ENCODE peak calls at places on chromosomes 4 and X, in five cellular contexts. One of them, this sample, is unnamed.

GRCh38 chrX:50726296-50726695 is 87.7 kb downstream of the SHROOM4 start:
- DNase-seq in HL-60: no peak
- DNase-seq in HCT116: no peak
- DNase-seq in HepG2: no peak
- DNase-seq in A549: no peak
- DNase-seq in this sample: no peak

GRCh38 chr4:69718376-69719293 is 41.8 kb downstream of the SULT1B1 start:
- DNase-seq in HepG2: no peak
- DNase-seq in HL-60: no peak
- DNase-seq in A549: no peak
- DNase-seq in HCT116: no peak
- DNase-seq in this sample: no peak

GRCh38 chrX:154596290-154596929 is 11.5 kb downstream of the CTAG1A start:
- DNase-seq in HL-60: no peak
- DNase-seq in A549: no peak
- DNase-seq in HCT116: no peak
- DNase-seq in HepG2: no peak
- DNase-seq in this sample: no peak

GRCh38 chrX:115564243-115564642 is 3.3 kb downstream of the PLS3 start:
- DNase-seq in A549: no peak
- DNase-seq in HL-60: no peak
- DNase-seq in HepG2: peak
- DNase-seq in HCT116: no peak
- DNase-seq in this sample: no peak

GRCh38 chr4:25956260-25956659 is 42.2 kb downstream of the SMIM20 start:
- DNase-seq in HepG2: no peak
- DNase-seq in HCT116: no peak
- DNase-seq in HL-60: no peak
- DNase-seq in A549: no peak
- DNase-seq in this sample: peak

GRCh38 chr4:159358226-159358625 is 255.3 kb downstream of the RAPGEF2 start:
- DNase-seq in HepG2: no peak
- DNase-seq in HL-60: no peak
- DNase-seq in A549: no peak
- DNase-seq in HCT116: no peak
- DNase-seq in this sample: no peak

GRCh38 chrX:77742788-77743476 is 43.1 kb downstream of the ATRX start:
- DNase-seq in HepG2: no peak
- DNase-seq in HCT116: no peak
- DNase-seq in HL-60: no peak
- DNase-seq in A549: no peak
- DNase-seq in this sample: no peak

GRCh38 chr4:72216539-72217277 is 184.9 kb downstream of the NPFFR2 start:
- DNase-seq in HepG2: no peak
- DNase-seq in HL-60: no peak
- DNase-seq in HCT116: no peak
- DNase-seq in A549: no peak
- DNase-seq in this sample: no peak

GRCh38 chr4:182880387-182881356 is 36.5 kb downstream of the DCTD start:
- DNase-seq in HCT116: no peak
- DNase-seq in A549: no peak
- DNase-seq in HepG2: peak
- DNase-seq in HL-60: no peak
- DNase-seq in this sample: no peak

GRCh38 chr4:2417765-2418651 is at the start of gene ZFYVE28:
- DNase-seq in HepG2: no peak
- DNase-seq in A549: peak
- DNase-seq in HCT116: no peak
- DNase-seq in HL-60: no peak
- DNase-seq in this sample: no peak

GRCh38 chr4:143336828-143337599 is at the start of gene GAB1:
- DNase-seq in HL-60: no peak
- DNase-seq in A549: peak
- DNase-seq in HepG2: peak
- DNase-seq in HCT116: no peak
- DNase-seq in this sample: peak

GRCh38 chr4:105059337-105059736 is 87.3 kb upstream of the TET2 start:
- DNase-seq in HL-60: no peak
- DNase-seq in A549: no peak
- DNase-seq in HepG2: no peak
- DNase-seq in HCT116: no peak
- DNase-seq in this sample: no peak

GRCh38 chr4:95857761-95858160 is 17.9 kb downstream of the PDHA2 start:
- DNase-seq in HepG2: no peak
- DNase-seq in A549: no peak
- DNase-seq in HCT116: no peak
- DNase-seq in HL-60: no peak
- DNase-seq in this sample: no peak

GRCh38 chrX:57565198-57565597 is 26.6 kb upstream of the ZXDB start:
- DNase-seq in HCT116: no peak
- DNase-seq in A549: no peak
- DNase-seq in HepG2: peak
- DNase-seq in HL-60: no peak
- DNase-seq in this sample: no peak

GRCh38 chr4:174279433-174279832 is 4.0 kb downstream of the FBXO8 start:
- DNase-seq in A549: no peak
- DNase-seq in HL-60: no peak
- DNase-seq in HepG2: no peak
- DNase-seq in HCT116: no peak
- DNase-seq in this sample: no peak

GRCh38 chrX:103442536-103442901 is 66.2 kb downstream of the BEX3 start:
- DNase-seq in HL-60: no peak
- DNase-seq in HepG2: no peak
- DNase-seq in A549: no peak
- DNase-seq in HCT116: no peak
- DNase-seq in this sample: no peak

GRCh38 chr4:122674371-122674770 is 53.5 kb upstream of the IL21 start:
- DNase-seq in HL-60: no peak
- DNase-seq in A549: no peak
- DNase-seq in HCT116: no peak
- DNase-seq in HepG2: peak
- DNase-seq in this sample: no peak

GRCh38 chr4:7375427-7375826 is 59.3 kb downstream of the PSAPL1 start:
- DNase-seq in HCT116: no peak
- DNase-seq in HepG2: no peak
- DNase-seq in A549: no peak
- DNase-seq in HL-60: no peak
- DNase-seq in this sample: no peak

GRCh38 chr4:76624271-76624681 is 189.2 kb downstream of the SHROOM3 start:
- DNase-seq in HL-60: no peak
- DNase-seq in HepG2: no peak
- DNase-seq in A549: no peak
- DNase-seq in HCT116: no peak
- DNase-seq in this sample: no peak

GRCh38 chr4:145293658-145294057 is 113.3 kb upstream of the OTUD4 start:
- DNase-seq in A549: no peak
- DNase-seq in HL-60: no peak
- DNase-seq in HCT116: no peak
- DNase-seq in HepG2: no peak
- DNase-seq in this sample: no peak

GRCh38 chr4:145290953-145291352 is 110.6 kb upstream of the OTUD4 start:
- DNase-seq in HepG2: no peak
- DNase-seq in HCT116: no peak
- DNase-seq in HL-60: no peak
- DNase-seq in A549: no peak
- DNase-seq in this sample: no peak

GRCh38 chr4:145285928-145286327 is 105.5 kb upstream of the OTUD4 start:
- DNase-seq in HCT116: no peak
- DNase-seq in HepG2: no peak
- DNase-seq in A549: no peak
- DNase-seq in HL-60: peak
- DNase-seq in this sample: no peak

GRCh38 chr4:145287351-145287750 is 107.0 kb upstream of the OTUD4 start:
- DNase-seq in A549: no peak
- DNase-seq in HL-60: no peak
- DNase-seq in HepG2: no peak
- DNase-seq in HCT116: no peak
- DNase-seq in this sample: no peak

GRCh38 chr4:145289403-145290076 is 109.2 kb upstream of the OTUD4 start:
- DNase-seq in A549: no peak
- DNase-seq in HCT116: no peak
- DNase-seq in HL-60: no peak
- DNase-seq in HepG2: no peak
- DNase-seq in this sample: no peak
- TF ChIP-seq REST in A549: no peak
- TF ChIP-seq REST in HCT116: no peak
- TF ChIP-seq REST in HL-60: no peak
- TF ChIP-seq REST in HepG2: no peak
- TF ChIP-seq REST in this sample: no peak

GRCh38 chr4:164596927-164597326 is 157.0 kb upstream of the SMIM31 start:
- DNase-seq in HepG2: no peak
- DNase-seq in A549: no peak
- DNase-seq in HL-60: no peak
- DNase-seq in HCT116: no peak
- DNase-seq in this sample: no peak
- TF ChIP-seq REST in HepG2: no peak
- TF ChIP-seq REST in A549: no peak
- TF ChIP-seq REST in HL-60: no peak
- TF ChIP-seq REST in HCT116: no peak
- TF ChIP-seq REST in this sample: no peak

DNA sequence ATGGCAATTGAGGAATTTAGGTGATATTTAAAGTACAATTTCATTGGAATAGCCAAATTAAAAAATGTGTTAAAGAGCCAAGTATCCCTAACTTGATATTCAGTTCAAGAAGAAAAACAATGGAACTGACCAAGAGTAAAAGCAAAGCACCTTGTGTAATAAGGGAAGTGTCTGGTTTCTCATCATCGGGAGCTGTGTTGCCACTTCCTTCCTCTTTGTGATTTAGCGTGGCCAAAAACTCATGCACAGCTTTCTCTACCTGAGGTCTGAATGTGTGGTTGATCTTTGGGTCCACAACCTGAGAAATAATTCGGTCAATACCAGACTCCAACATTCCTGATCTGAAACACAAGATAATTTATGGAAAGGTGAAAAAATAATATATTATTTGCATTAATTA is 12.4 kb downstream of the BOD1L1 start:
- DNase-seq in A549: no peak
- DNase-seq in HepG2: no peak
- DNase-seq in HL-60: peak
- DNase-seq in HCT116: no peak
- DNase-seq in this sample: no peak
- TF ChIP-seq REST in A549: no peak
- TF ChIP-seq REST in HepG2: no peak
- TF ChIP-seq REST in HL-60: no peak
- TF ChIP-seq REST in HCT116: no peak
- TF ChIP-seq REST in this sample: no peak

DNA sequence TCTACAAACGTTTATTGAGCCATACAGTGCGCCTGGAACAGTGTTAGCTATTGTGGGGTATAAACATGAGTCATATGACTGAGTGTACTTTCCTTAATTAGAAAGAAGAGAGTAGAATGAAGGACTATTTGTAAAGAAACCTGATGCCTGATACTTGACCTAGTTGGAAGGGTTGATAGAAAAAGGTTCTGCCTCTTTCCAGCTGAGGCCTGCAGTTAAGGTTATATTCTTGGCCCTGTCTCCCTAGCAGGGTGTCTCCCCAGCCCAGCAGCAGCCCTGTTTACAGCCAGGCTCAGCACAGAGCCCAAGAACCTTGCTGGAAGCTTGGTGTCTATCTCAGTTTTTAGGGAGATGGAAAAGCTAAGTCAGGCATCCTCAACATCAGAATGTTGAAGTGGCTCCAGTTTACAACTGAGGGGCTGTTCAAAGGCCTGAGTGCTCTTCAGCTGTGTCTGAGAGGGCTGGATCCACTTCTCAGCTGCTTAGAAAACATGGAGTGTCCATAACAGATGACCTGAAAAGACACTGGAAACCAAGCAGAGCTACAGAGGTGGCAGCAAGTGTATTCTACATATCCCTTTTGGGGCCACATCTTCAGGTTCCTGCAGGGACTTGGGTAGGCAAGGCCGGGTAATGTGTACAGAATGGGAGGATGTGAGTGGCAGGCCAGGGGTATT is 21.6 kb downstream of the NYX start:
- DNase-seq in HCT116: no peak
- DNase-seq in A549: no peak
- DNase-seq in HL-60: no peak
- DNase-seq in HepG2: no peak
- DNase-seq in this sample: no peak
- TF ChIP-seq REST in HCT116: no peak
- TF ChIP-seq REST in A549: no peak
- TF ChIP-seq REST in HL-60: no peak
- TF ChIP-seq REST in HepG2: no peak
- TF ChIP-seq REST in this sample: no peak

GRCh38 chrX:17412692-17413091 is 37.7 kb downstream of the NHS start:
- DNase-seq in A549: peak
- DNase-seq in HL-60: no peak
- DNase-seq in HepG2: no peak
- DNase-seq in HCT116: peak
- DNase-seq in this sample: peak
- TF ChIP-seq REST in A549: no peak
- TF ChIP-seq REST in HL-60: no peak
- TF ChIP-seq REST in HepG2: no peak
- TF ChIP-seq REST in HCT116: no peak
- TF ChIP-seq REST in this sample: no peak

DNA sequence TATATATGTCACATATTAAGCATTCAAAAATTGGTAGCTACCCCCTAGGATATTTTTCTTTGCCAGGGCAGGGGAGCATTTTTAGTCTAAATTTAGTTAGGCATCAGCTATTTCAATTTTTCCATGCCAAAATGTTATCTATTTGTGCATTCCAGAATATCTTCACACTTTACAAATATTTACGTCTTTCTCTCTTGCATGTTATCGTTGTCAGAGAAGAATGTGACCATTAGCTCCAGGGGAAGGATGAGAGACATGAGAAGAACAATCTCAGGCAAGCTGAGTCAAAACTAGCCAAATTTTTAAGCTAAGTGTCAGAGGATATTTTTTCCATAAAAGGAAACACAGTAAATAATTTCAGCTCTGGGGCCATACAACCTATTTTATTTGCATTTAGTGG is 885.0 kb upstream of the EPHA5 start:
- DNase-seq in HCT116: no peak
- DNase-seq in HL-60: no peak
- DNase-seq in A549: no peak
- DNase-seq in HepG2: no peak
- DNase-seq in this sample: no peak
- TF ChIP-seq REST in HCT116: no peak
- TF ChIP-seq REST in HL-60: no peak
- TF ChIP-seq REST in A549: no peak
- TF ChIP-seq REST in HepG2: no peak
- TF ChIP-seq REST in this sample: no peak

DNA sequence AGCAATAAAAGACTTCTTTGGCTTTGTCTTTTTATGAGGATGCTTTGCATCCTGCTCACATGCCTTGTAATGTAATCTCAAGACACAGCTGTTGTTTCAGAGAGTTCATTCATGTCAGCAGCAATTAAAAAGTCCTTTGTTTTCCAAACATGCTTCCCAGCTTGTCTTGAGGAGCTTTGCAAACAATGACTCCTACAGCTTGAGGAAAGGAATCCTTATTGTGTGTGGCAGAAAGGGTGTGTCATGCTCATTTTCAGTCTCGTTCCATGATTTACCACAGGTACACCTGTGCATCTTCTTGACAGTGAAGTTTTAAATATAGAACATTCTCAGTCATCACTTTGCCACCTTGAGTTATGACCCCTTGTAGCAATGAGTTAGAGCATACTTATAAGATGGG is 139.3 kb upstream of the AADAT start:
- DNase-seq in HepG2: no peak
- DNase-seq in HL-60: no peak
- DNase-seq in A549: no peak
- DNase-seq in HCT116: no peak
- DNase-seq in this sample: no peak
- TF ChIP-seq REST in HepG2: no peak
- TF ChIP-seq REST in HL-60: no peak
- TF ChIP-seq REST in A549: no peak
- TF ChIP-seq REST in HCT116: no peak
- TF ChIP-seq REST in this sample: no peak

GRCh38 chrX:40340116-40340515 is 240.7 kb upstream of the ATP6AP2 start:
- DNase-seq in A549: no peak
- DNase-seq in HL-60: no peak
- DNase-seq in HepG2: no peak
- DNase-seq in HCT116: no peak
- DNase-seq in this sample: no peak
- TF ChIP-seq REST in A549: no peak
- TF ChIP-seq REST in HL-60: no peak
- TF ChIP-seq REST in HepG2: no peak
- TF ChIP-seq REST in HCT116: no peak
- TF ChIP-seq REST in this sample: no peak

This sample was measured in SK-N-SH.